ENCODE peak calls at places on chromosomes 6 and 20, in seven cellular contexts. One of them, this sample, is unnamed.

GRCh38 chr20:58800134-58800650 is 50.5 kb downstream of the GNAS-AS1 start:
- DNase-seq in ovary: no peak
- DNase-seq in lower lobe of right lung: no peak
- DNase-seq in fibroblast of lung: no peak
- DNase-seq in OCI-LY7: no peak
- DNase-seq in psoas muscle: no peak
- DNase-seq in cardiac fibroblast: no peak
- DNase-seq in this sample: no peak

GRCh38 chr20:60055740-60056139 is 97.5 kb downstream of the CDH26 start:
- DNase-seq in OCI-LY7: no peak
- DNase-seq in lower lobe of right lung: peak; percentile 85
- DNase-seq in psoas muscle: no peak
- DNase-seq in ovary: no peak
- DNase-seq in fibroblast of lung: no peak
- DNase-seq in cardiac fibroblast: no peak
- DNase-seq in this sample: no peak

GRCh38 chr6:73696990-73697651 is 1.1 kb downstream of the CD109 start:
- DNase-seq in cardiac fibroblast: no peak
- DNase-seq in ovary: no peak
- DNase-seq in lower lobe of right lung: no peak
- DNase-seq in OCI-LY7: no peak
- DNase-seq in fibroblast of lung: no peak
- DNase-seq in psoas muscle: no peak
- DNase-seq in this sample: no peak

GRCh38 chr6:146297815-146298214 is 245.8 kb upstream of the RAB32 start:
- DNase-seq in fibroblast of lung: no peak
- DNase-seq in ovary: no peak
- DNase-seq in OCI-LY7: no peak
- DNase-seq in cardiac fibroblast: no peak
- DNase-seq in lower lobe of right lung: no peak
- DNase-seq in psoas muscle: no peak
- DNase-seq in this sample: no peak

GRCh38 chr6:170480045-170480714 is 72.9 kb downstream of the PSMB1 start:
- DNase-seq in cardiac fibroblast: peak; percentile 59
- DNase-seq in ovary: peak; percentile 18
- DNase-seq in psoas muscle: no peak
- DNase-seq in lower lobe of right lung: no peak
- DNase-seq in OCI-LY7: no peak
- DNase-seq in fibroblast of lung: peak; percentile 34
- DNase-seq in this sample: no peak

GRCh38 chr20:41138527-41139226 is 1.3 kb downstream of the PLCG1 start:
- DNase-seq in cardiac fibroblast: peak; percentile 22
- DNase-seq in fibroblast of lung: no peak
- DNase-seq in lower lobe of right lung: no peak
- DNase-seq in ovary: no peak
- DNase-seq in OCI-LY7: peak; percentile 30
- DNase-seq in psoas muscle: no peak
- DNase-seq in this sample: no peak

GRCh38 chr6:47138046-47138445 is 95.9 kb upstream of the ADGRF1 start:
- DNase-seq in lower lobe of right lung: no peak
- DNase-seq in psoas muscle: no peak
- DNase-seq in OCI-LY7: no peak
- DNase-seq in cardiac fibroblast: peak; percentile 46
- DNase-seq in fibroblast of lung: no peak
- DNase-seq in ovary: no peak
- DNase-seq in this sample: no peak

GRCh38 chr6:118269659-118270058 is 278.4 kb upstream of the PLN start:
- DNase-seq in fibroblast of lung: no peak
- DNase-seq in cardiac fibroblast: no peak
- DNase-seq in ovary: no peak
- DNase-seq in psoas muscle: no peak
- DNase-seq in lower lobe of right lung: no peak
- DNase-seq in OCI-LY7: no peak
- DNase-seq in this sample: no peak

GRCh38 chr6:108666656-108667260 is 106.0 kb downstream of the FOXO3 start:
- DNase-seq in lower lobe of right lung: no peak
- DNase-seq in ovary: no peak
- DNase-seq in psoas muscle: no peak
- DNase-seq in cardiac fibroblast: no peak
- DNase-seq in OCI-LY7: no peak
- DNase-seq in fibroblast of lung: no peak
- DNase-seq in this sample: no peak

GRCh38 chr6:7058250-7058923 is 49.4 kb upstream of the RREB1 start:
- DNase-seq in psoas muscle: peak; percentile 63
- DNase-seq in OCI-LY7: no peak
- DNase-seq in fibroblast of lung: peak; percentile 93
- DNase-seq in lower lobe of right lung: peak; percentile 56
- DNase-seq in ovary: no peak
- DNase-seq in cardiac fibroblast: peak; percentile 87
- DNase-seq in this sample: peak; percentile 68

GRCh38 chr6:150008588-150008987 is 16.7 kb downstream of the RAET1L start:
- DNase-seq in cardiac fibroblast: no peak
- DNase-seq in lower lobe of right lung: no peak
- DNase-seq in ovary: no peak
- DNase-seq in psoas muscle: no peak
- DNase-seq in fibroblast of lung: no peak
- DNase-seq in OCI-LY7: no peak
- DNase-seq in this sample: no peak

GRCh38 chr20:18380908-18381529 is 85.8 kb downstream of the DZANK1 start:
- DNase-seq in cardiac fibroblast: no peak
- DNase-seq in fibroblast of lung: no peak
- DNase-seq in lower lobe of right lung: no peak
- DNase-seq in OCI-LY7: no peak
- DNase-seq in psoas muscle: no peak
- DNase-seq in ovary: no peak
- DNase-seq in this sample: no peak

GRCh38 chr20:24379116-24379927 is 90.1 kb upstream of the SYNDIG1 start:
- DNase-seq in psoas muscle: peak; percentile 73
- DNase-seq in ovary: no peak
- DNase-seq in OCI-LY7: no peak
- DNase-seq in cardiac fibroblast: peak; percentile 37
- DNase-seq in fibroblast of lung: peak; percentile 69
- DNase-seq in lower lobe of right lung: no peak
- DNase-seq in this sample: no peak

GRCh38 chr20:50488236-50488806 is 21.9 kb upstream of the PTPN1 start:
- DNase-seq in cardiac fibroblast: no peak
- DNase-seq in psoas muscle: no peak
- DNase-seq in ovary: no peak
- DNase-seq in fibroblast of lung: no peak
- DNase-seq in lower lobe of right lung: no peak
- DNase-seq in OCI-LY7: peak; percentile 72
- DNase-seq in this sample: no peak

GRCh38 chr20:63475209-63475608 is 2.8 kb upstream of the KCNQ2 start:
- DNase-seq in OCI-LY7: no peak
- DNase-seq in fibroblast of lung: peak; percentile 6
- DNase-seq in psoas muscle: no peak
- DNase-seq in lower lobe of right lung: no peak
- DNase-seq in ovary: no peak
- DNase-seq in cardiac fibroblast: peak; percentile 33
- DNase-seq in this sample: no peak

GRCh38 chr6:144659202-144659731 is 374.1 kb downstream of the UTRN start:
- DNase-seq in psoas muscle: no peak
- DNase-seq in fibroblast of lung: peak; percentile 87
- DNase-seq in lower lobe of right lung: no peak
- DNase-seq in cardiac fibroblast: peak; percentile 87
- DNase-seq in OCI-LY7: no peak
- DNase-seq in ovary: peak; percentile 51
- DNase-seq in this sample: no peak

GRCh38 chr6:85192596-85192995 is 257.3 kb upstream of the NT5E start:
- DNase-seq in psoas muscle: no peak
- DNase-seq in ovary: no peak
- DNase-seq in fibroblast of lung: no peak
- DNase-seq in OCI-LY7: no peak
- DNase-seq in lower lobe of right lung: no peak
- DNase-seq in cardiac fibroblast: no peak
- DNase-seq in this sample: no peak

GRCh38 chr6:93423542-93423941 is 4.2 kb upstream of the EPHA7 start:
- DNase-seq in fibroblast of lung: peak; percentile 57
- DNase-seq in cardiac fibroblast: peak; percentile 43
- DNase-seq in ovary: peak; percentile 21
- DNase-seq in psoas muscle: no peak
- DNase-seq in lower lobe of right lung: no peak
- DNase-seq in OCI-LY7: peak; percentile 60
- DNase-seq in this sample: no peak

GRCh38 chr6:156634971-156635371 is 142.2 kb upstream of the ARID1B start:
- DNase-seq in ovary: peak; percentile 22
- DNase-seq in lower lobe of right lung: no peak
- DNase-seq in psoas muscle: no peak
- DNase-seq in OCI-LY7: peak; percentile 25
- DNase-seq in fibroblast of lung: peak; percentile 33
- DNase-seq in cardiac fibroblast: no peak
- DNase-seq in this sample: no peak

GRCh38 chr6:147954938-147955337 is 387.7 kb upstream of the SASH1 start:
- DNase-seq in psoas muscle: no peak
- DNase-seq in ovary: no peak
- DNase-seq in fibroblast of lung: no peak
- DNase-seq in OCI-LY7: no peak
- DNase-seq in cardiac fibroblast: no peak
- DNase-seq in lower lobe of right lung: no peak
- DNase-seq in this sample: no peak

GRCh38 chr6:161954077-161954476 is 680.2 kb upstream of the AGPAT4 start:
- DNase-seq in OCI-LY7: no peak
- DNase-seq in fibroblast of lung: no peak
- DNase-seq in lower lobe of right lung: no peak
- DNase-seq in ovary: no peak
- DNase-seq in psoas muscle: no peak
- DNase-seq in cardiac fibroblast: no peak
- DNase-seq in this sample: no peak

GRCh38 chr6:148557796-148558457 is 188.9 kb upstream of the UST start:
- DNase-seq in OCI-LY7: peak; percentile 5
- DNase-seq in lower lobe of right lung: no peak
- DNase-seq in fibroblast of lung: no peak
- DNase-seq in cardiac fibroblast: peak; percentile 36
- DNase-seq in ovary: no peak
- DNase-seq in psoas muscle: no peak
- DNase-seq in this sample: no peak

GRCh38 chr20:44475694-44476560 is at the start of gene TTPAL:
- DNase-seq in lower lobe of right lung: peak; percentile 94
- DNase-seq in cardiac fibroblast: peak; percentile 85
- DNase-seq in ovary: peak; percentile 89
- DNase-seq in fibroblast of lung: peak; percentile 79
- DNase-seq in psoas muscle: peak; percentile 93
- DNase-seq in OCI-LY7: peak; percentile 95
- DNase-seq in this sample: peak; percentile 51
- TF ChIP-seq CTCF in lower lobe of right lung: peak; percentile 39
- TF ChIP-seq CTCF in cardiac fibroblast: peak; percentile 43
- TF ChIP-seq CTCF in ovary: peak; percentile 56
- TF ChIP-seq CTCF in fibroblast of lung: no peak
- TF ChIP-seq CTCF in psoas muscle: peak; percentile 41
- TF ChIP-seq CTCF in OCI-LY7: peak; percentile 46
- TF ChIP-seq CTCF in this sample: peak; percentile 28

GRCh38 chr6:88586371-88587157 is 376.9 kb downstream of the RNGTT start:
- DNase-seq in ovary: no peak
- DNase-seq in OCI-LY7: no peak
- DNase-seq in fibroblast of lung: no peak
- DNase-seq in lower lobe of right lung: no peak
- DNase-seq in cardiac fibroblast: peak; percentile 1
- DNase-seq in psoas muscle: peak; percentile 65
- DNase-seq in this sample: no peak
- H3K4me3 ChIP-seq in ovary: no peak overlapping the region
- H3K4me3 ChIP-seq in OCI-LY7: no peak overlapping the region
- H3K4me3 ChIP-seq in fibroblast of lung: no peak overlapping the region
- H3K4me3 ChIP-seq in lower lobe of right lung: no peak overlapping the region
- H3K4me3 ChIP-seq in cardiac fibroblast: no peak overlapping the region
- H3K4me3 ChIP-seq in psoas muscle: no peak overlapping the region
- H3K4me3 ChIP-seq in this sample: no peak overlapping the region

DNA sequence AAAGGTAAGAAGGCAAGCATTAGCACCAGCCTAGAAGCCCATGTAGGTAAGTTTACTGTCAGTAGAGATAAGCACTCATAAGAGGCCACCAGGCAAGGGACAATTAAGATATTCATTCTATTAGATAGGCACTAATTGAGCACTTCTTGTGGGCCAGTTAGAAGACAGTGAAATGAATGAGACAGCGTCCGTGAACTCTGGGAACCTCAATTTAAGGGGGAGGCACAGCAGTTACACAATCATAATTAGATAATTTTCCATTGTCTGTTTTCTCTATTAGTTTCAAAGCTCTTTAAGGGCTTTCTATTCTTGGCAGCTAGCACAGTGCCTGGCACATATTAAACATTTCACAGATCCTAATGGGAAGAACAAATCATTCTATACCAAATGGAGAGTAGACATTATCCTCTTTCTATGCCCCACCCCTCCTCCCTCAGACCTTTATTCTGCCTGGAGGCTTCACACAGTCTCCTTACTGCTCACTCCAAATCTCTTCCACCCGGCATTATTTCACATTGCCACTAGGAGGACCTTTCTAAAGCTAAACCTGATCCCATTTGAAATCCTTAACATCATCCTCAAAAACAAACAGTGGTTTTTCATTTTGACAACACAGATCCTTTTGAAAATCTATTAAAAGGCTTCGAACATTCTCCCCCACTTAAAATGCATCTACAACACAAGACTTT is 529.6 kb downstream of the ADGRB3 start:
- DNase-seq in ovary: no peak
- DNase-seq in psoas muscle: no peak
- DNase-seq in fibroblast of lung: peak; percentile 18
- DNase-seq in lower lobe of right lung: no peak
- DNase-seq in cardiac fibroblast: no peak
- DNase-seq in OCI-LY7: no peak
- DNase-seq in this sample: no peak
- TF ChIP-seq CTCF in ovary: no peak
- TF ChIP-seq CTCF in psoas muscle: no peak
- TF ChIP-seq CTCF in fibroblast of lung: no peak
- TF ChIP-seq CTCF in lower lobe of right lung: no peak
- TF ChIP-seq CTCF in cardiac fibroblast: peak; percentile 35
- TF ChIP-seq CTCF in OCI-LY7: peak; percentile 44
- TF ChIP-seq CTCF in this sample: peak; percentile 51

DNA sequence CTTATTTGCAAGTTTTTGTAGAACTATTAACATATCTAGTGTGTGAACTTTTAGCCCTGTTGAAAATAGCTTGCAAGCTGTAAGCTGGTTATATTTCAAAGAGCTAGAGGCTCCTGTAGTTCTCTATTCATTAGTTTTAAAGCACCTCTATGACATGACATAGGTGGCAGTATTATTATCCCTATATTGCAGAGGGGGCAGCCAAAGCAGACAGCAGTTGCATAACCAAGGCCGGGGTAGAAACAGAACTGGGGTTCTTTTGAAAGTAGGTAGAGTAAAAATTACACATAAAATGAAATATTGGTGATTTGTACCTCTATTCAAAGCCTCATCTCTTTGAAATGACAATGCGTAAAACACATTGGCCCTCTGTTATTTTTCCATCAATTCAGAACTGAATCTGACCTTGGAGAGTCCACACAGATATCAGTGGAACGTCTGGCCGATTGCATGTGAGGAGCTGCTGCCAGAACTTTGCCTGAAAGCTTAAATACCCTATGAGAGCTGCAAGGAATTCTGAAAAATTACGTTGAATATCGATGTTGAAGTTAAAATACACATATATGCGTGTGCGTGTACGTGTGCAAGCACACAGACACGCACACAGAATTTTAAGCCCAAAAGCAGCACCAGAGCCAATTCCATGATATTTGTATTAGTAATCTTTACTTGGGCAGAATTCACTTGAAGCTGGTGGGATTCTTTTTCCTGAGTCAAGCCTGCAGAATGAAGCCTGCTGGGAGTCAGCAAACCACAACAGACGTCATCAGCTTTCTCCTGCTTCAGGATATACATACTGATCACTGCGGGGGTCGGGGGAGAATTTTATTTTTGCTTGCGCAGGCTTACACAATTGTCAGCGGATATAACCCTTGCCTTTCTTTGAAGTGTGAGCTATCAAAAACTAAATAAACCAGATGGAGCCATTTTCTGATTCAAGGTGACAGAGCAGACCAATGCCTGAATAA is 163.2 kb downstream of the PDE7B start:
- DNase-seq in ovary: peak; percentile 48
- DNase-seq in cardiac fibroblast: peak; percentile 99
- DNase-seq in lower lobe of right lung: no peak
- DNase-seq in OCI-LY7: no peak
- DNase-seq in fibroblast of lung: peak; percentile 100
- DNase-seq in psoas muscle: no peak
- DNase-seq in this sample: peak; percentile 96
- H3K4me3 ChIP-seq in ovary: no peak overlapping the region
- H3K4me3 ChIP-seq in cardiac fibroblast: no peak overlapping the region
- H3K4me3 ChIP-seq in lower lobe of right lung: no peak overlapping the region
- H3K4me3 ChIP-seq in OCI-LY7: no peak overlapping the region
- H3K4me3 ChIP-seq in fibroblast of lung: peak overlapping the region; percentile 32
- H3K4me3 ChIP-seq in psoas muscle: no peak overlapping the region
- H3K4me3 ChIP-seq in this sample: no peak overlapping the region